ENCODE peak calls at places on chromosomes 7 and 10, in six cellular contexts. One of them, this sample, is unnamed.

GRCh38 chr7:22934473-22935065 is 79.4 kb downstream of the HYCC1 start:
- DNase-seq in AG04450: no peak
- DNase-seq in HL-60: no peak
- DNase-seq in cardiac muscle cell: peak; percentile 17
- DNase-seq in astrocyte: peak; percentile 85
- DNase-seq in lung: no peak
- DNase-seq in this sample: no peak

GRCh38 chr10:42783181-42783549 is 570 bp downstream of the BMS1 start:
- DNase-seq in AG04450: peak; percentile 7
- DNase-seq in HL-60: peak; percentile 18
- DNase-seq in cardiac muscle cell: peak; percentile 71
- DNase-seq in astrocyte: peak; percentile 72
- DNase-seq in lung: no peak
- DNase-seq in this sample: peak; percentile 3

GRCh38 chr10:26095781-26096180 is 120.8 kb upstream of the GAD2 start:
- DNase-seq in AG04450: no peak
- DNase-seq in HL-60: no peak
- DNase-seq in cardiac muscle cell: no peak
- DNase-seq in astrocyte: no peak
- DNase-seq in lung: no peak
- DNase-seq in this sample: no peak

GRCh38 chr7:155011081-155011480 is 8.2 kb upstream of the PAXIP1 start:
- DNase-seq in AG04450: no peak
- DNase-seq in HL-60: no peak
- DNase-seq in cardiac muscle cell: no peak
- DNase-seq in astrocyte: no peak
- DNase-seq in lung: no peak
- DNase-seq in this sample: no peak

GRCh38 chr10:131727612-131728011 is 173.2 kb upstream of the PPP2R2D start:
- DNase-seq in AG04450: no peak
- DNase-seq in HL-60: no peak
- DNase-seq in cardiac muscle cell: no peak
- DNase-seq in astrocyte: no peak
- DNase-seq in lung: no peak
- DNase-seq in this sample: no peak

GRCh38 chr7:152341039-152341913 is 94.5 kb downstream of the KMT2C start:
- DNase-seq in AG04450: peak; percentile 18
- DNase-seq in HL-60: peak; percentile 31
- DNase-seq in cardiac muscle cell: peak; percentile 71
- DNase-seq in astrocyte: peak; percentile 52
- DNase-seq in lung: no peak
- DNase-seq in this sample: no peak

GRCh38 chr7:28662236-28662635 is 249.9 kb downstream of the CREB5 start:
- DNase-seq in AG04450: no peak
- DNase-seq in HL-60: no peak
- DNase-seq in cardiac muscle cell: no peak
- DNase-seq in astrocyte: no peak
- DNase-seq in lung: no peak
- DNase-seq in this sample: no peak

GRCh38 chr10:70905071-70906021 is 17.0 kb upstream of the PCBD1 start:
- DNase-seq in AG04450: no peak
- DNase-seq in HL-60: no peak
- DNase-seq in cardiac muscle cell: no peak
- DNase-seq in astrocyte: no peak
- DNase-seq in lung: no peak
- DNase-seq in this sample: no peak

GRCh38 chr10:129771024-129771423 is 193.1 kb downstream of the EBF3 start:
- DNase-seq in AG04450: no peak
- DNase-seq in HL-60: no peak
- DNase-seq in cardiac muscle cell: no peak
- DNase-seq in astrocyte: no peak
- DNase-seq in lung: no peak
- DNase-seq in this sample: no peak

GRCh38 chr10:116465541-116465940 is 37.9 kb downstream of the PNLIPRP3 start:
- DNase-seq in AG04450: no peak
- DNase-seq in HL-60: no peak
- DNase-seq in cardiac muscle cell: no peak
- DNase-seq in astrocyte: no peak
- DNase-seq in lung: no peak
- DNase-seq in this sample: no peak

GRCh38 chr10:126939706-126940105 is 34.5 kb downstream of the DOCK1 start:
- DNase-seq in AG04450: no peak
- DNase-seq in HL-60: no peak
- DNase-seq in cardiac muscle cell: no peak
- DNase-seq in astrocyte: no peak
- DNase-seq in lung: no peak
- DNase-seq in this sample: no peak

GRCh38 chr10:125158528-125159485 is 1.6 kb downstream of the CTBP2 start:
- DNase-seq in AG04450: no peak
- DNase-seq in HL-60: peak; percentile 36
- DNase-seq in cardiac muscle cell: peak; percentile 60
- DNase-seq in astrocyte: peak; percentile 47
- DNase-seq in lung: peak; percentile 52
- DNase-seq in this sample: no peak

GRCh38 chr7:150855046-150855445 is 2.7 kb downstream of the AOC1 start:
- DNase-seq in AG04450: no peak
- DNase-seq in HL-60: no peak
- DNase-seq in cardiac muscle cell: no peak
- DNase-seq in astrocyte: no peak
- DNase-seq in lung: peak; percentile 14
- DNase-seq in this sample: no peak

GRCh38 chr7:115271332-115272235 is 349.7 kb downstream of the MDFIC start:
- DNase-seq in AG04450: peak; percentile 47
- DNase-seq in HL-60: no peak
- DNase-seq in cardiac muscle cell: peak; percentile 35
- DNase-seq in astrocyte: peak; percentile 96
- DNase-seq in lung: no peak
- DNase-seq in this sample: no peak

GRCh38 chr7:732094-732541 is 5.0 kb upstream of the PRKAR1B start:
- DNase-seq in AG04450: no peak
- DNase-seq in HL-60: no peak
- DNase-seq in cardiac muscle cell: no peak
- DNase-seq in astrocyte: peak; percentile 22
- DNase-seq in lung: no peak
- DNase-seq in this sample: no peak

GRCh38 chr10:17651891-17652290 is 7.9 kb downstream of the STAM start:
- DNase-seq in AG04450: no peak
- DNase-seq in HL-60: no peak
- DNase-seq in cardiac muscle cell: no peak
- DNase-seq in astrocyte: peak; percentile 47
- DNase-seq in lung: no peak
- DNase-seq in this sample: no peak

GRCh38 chr10:80397014-80397413 is 11.3 kb upstream of the PRXL2A start:
- DNase-seq in AG04450: no peak
- DNase-seq in HL-60: no peak
- DNase-seq in cardiac muscle cell: no peak
- DNase-seq in astrocyte: no peak
- DNase-seq in lung: no peak
- DNase-seq in this sample: no peak

GRCh38 chr10:109922976-109923921 is at the start of gene XPNPEP1:
- DNase-seq in AG04450: peak; percentile 37
- DNase-seq in HL-60: peak; percentile 83
- DNase-seq in cardiac muscle cell: peak; percentile 89
- DNase-seq in astrocyte: peak; percentile 78
- DNase-seq in lung: peak; percentile 86
- DNase-seq in this sample: no peak
- TF ChIP-seq CTCF in AG04450: no peak
- TF ChIP-seq CTCF in HL-60: no peak
- TF ChIP-seq CTCF in cardiac muscle cell: no peak
- TF ChIP-seq CTCF in astrocyte: no peak
- TF ChIP-seq CTCF in lung: no peak
- TF ChIP-seq CTCF in this sample: no peak

GRCh38 chr7:65750511-65751344 is 122.1 kb upstream of the VKORC1L1 start:
- DNase-seq in AG04450: peak; percentile 69
- DNase-seq in HL-60: peak; percentile 90
- DNase-seq in cardiac muscle cell: peak; percentile 91
- DNase-seq in astrocyte: peak; percentile 78
- DNase-seq in lung: peak; percentile 91
- DNase-seq in this sample: peak; percentile 38
- H3K27me3 ChIP-seq in AG04450: no peaks in the 10 kb centered on the region
- H3K27me3 ChIP-seq in HL-60: no peaks in the 10 kb centered on the region
- H3K27me3 ChIP-seq in cardiac muscle cell: no peaks in the 10 kb centered on the region
- H3K27me3 ChIP-seq in astrocyte: no peaks in the 10 kb centered on the region
- H3K27me3 ChIP-seq in lung: no peaks in the 10 kb centered on the region
- H3K27me3 ChIP-seq in this sample: no peaks in the 10 kb centered on the region

GRCh38 chr10:63008491-63008890 is 124.6 kb upstream of the NRBF2 start:
- DNase-seq in AG04450: no peak
- DNase-seq in HL-60: no peak
- DNase-seq in cardiac muscle cell: peak; percentile 10
- DNase-seq in astrocyte: peak; percentile 33
- DNase-seq in lung: no peak
- DNase-seq in this sample: no peak

GRCh38 chr10:63007112-63007511 is 126.0 kb upstream of the NRBF2 start:
- DNase-seq in AG04450: no peak
- DNase-seq in HL-60: no peak
- DNase-seq in cardiac muscle cell: no peak
- DNase-seq in astrocyte: no peak
- DNase-seq in lung: no peak
- DNase-seq in this sample: no peak

GRCh38 chr10:63012623-63013022 is 120.5 kb upstream of the NRBF2 start:
- DNase-seq in AG04450: no peak
- DNase-seq in HL-60: no peak
- DNase-seq in cardiac muscle cell: no peak
- DNase-seq in astrocyte: no peak
- DNase-seq in lung: no peak
- DNase-seq in this sample: no peak

GRCh38 chr10:63013755-63014154 is 119.4 kb upstream of the NRBF2 start:
- DNase-seq in AG04450: no peak
- DNase-seq in HL-60: no peak
- DNase-seq in cardiac muscle cell: no peak
- DNase-seq in astrocyte: no peak
- DNase-seq in lung: no peak
- DNase-seq in this sample: no peak

GRCh38 chr10:63010203-63010602 is 122.9 kb upstream of the NRBF2 start:
- DNase-seq in AG04450: no peak
- DNase-seq in HL-60: no peak
- DNase-seq in cardiac muscle cell: no peak
- DNase-seq in astrocyte: no peak
- DNase-seq in lung: no peak
- DNase-seq in this sample: no peak
- TF ChIP-seq CTCF in AG04450: no peak
- TF ChIP-seq CTCF in HL-60: no peak
- TF ChIP-seq CTCF in cardiac muscle cell: no peak
- TF ChIP-seq CTCF in astrocyte: no peak
- TF ChIP-seq CTCF in lung: no peak
- TF ChIP-seq CTCF in this sample: no peak

DNA sequence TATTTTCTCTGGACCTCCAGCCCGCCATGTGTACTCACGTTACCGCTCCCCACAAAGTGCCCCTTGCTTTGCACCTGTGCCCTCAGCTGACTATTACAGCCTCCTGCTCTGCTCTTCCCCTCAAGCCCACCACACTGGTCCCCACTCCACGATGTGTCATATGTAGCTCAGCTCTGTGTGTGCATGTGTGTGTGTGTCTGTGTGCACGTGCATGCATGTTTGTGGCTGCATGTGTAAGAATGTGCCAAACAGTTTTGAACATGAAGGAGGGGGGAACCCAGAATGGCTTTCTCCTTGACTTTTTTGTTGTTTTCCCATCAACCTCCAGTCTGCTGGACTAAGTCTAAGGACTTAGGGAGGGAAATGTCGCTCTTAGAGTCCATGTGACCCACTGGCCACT is 54.8 kb upstream of the BTRC start:
- DNase-seq in AG04450: no peak
- DNase-seq in HL-60: no peak
- DNase-seq in cardiac muscle cell: no peak
- DNase-seq in astrocyte: no peak
- DNase-seq in lung: no peak
- DNase-seq in this sample: no peak
- H3K27me3 ChIP-seq in AG04450: peaks cover 62% of the 10 kb centered on the region
- H3K27me3 ChIP-seq in HL-60: peaks cover 17% of the 10 kb centered on the region
- H3K27me3 ChIP-seq in cardiac muscle cell: peaks cover 52% of the 10 kb centered on the region
- H3K27me3 ChIP-seq in astrocyte: peaks cover 47% of the 10 kb centered on the region
- H3K27me3 ChIP-seq in lung: no peaks in the 10 kb centered on the region
- H3K27me3 ChIP-seq in this sample: peaks cover 30% of the 10 kb centered on the region

DNA sequence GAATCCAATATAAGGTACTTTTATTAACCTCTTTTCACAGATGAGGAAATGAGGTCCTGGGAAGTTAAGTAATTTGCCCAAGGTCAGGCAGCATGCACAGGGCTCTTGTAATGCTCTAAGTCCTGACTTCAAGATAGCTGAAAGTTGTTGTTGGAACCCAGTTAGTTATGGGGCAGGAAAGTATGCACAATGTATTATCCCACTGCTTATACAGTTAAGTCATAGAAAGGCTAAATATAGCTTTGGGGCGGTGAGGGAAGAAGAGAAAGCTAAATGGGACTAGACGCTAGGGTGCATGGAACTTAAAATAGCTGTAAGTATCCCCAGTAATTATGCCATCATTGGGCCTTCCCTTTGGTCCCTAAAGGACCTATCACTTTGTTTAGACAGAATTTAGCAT is 9.2 kb downstream of the GLCCI1 start:
- DNase-seq in AG04450: no peak
- DNase-seq in HL-60: peak; percentile 30
- DNase-seq in cardiac muscle cell: no peak
- DNase-seq in astrocyte: peak; percentile 61
- DNase-seq in lung: no peak
- DNase-seq in this sample: no peak
- TF ChIP-seq CTCF in AG04450: no peak
- TF ChIP-seq CTCF in HL-60: no peak
- TF ChIP-seq CTCF in cardiac muscle cell: no peak
- TF ChIP-seq CTCF in astrocyte: no peak
- TF ChIP-seq CTCF in lung: no peak
- TF ChIP-seq CTCF in this sample: no peak